ENCODE peak calls at places on chromosome 4, in five cellular contexts. O is heart right ventricle, P is hepatocyte, W is colonic mucosa, M is left ventricle myocardium inferior. X is an unnamed sample.

GRCh38 chr4:52824603-52825310 is 37.4 kb upstream of the RASL11B start:
- DNase-seq in P (peak), O (peak), M (peak), W (no peak), X (no peak)

GRCh38 chr4:98599617-98600016 is 58.8 kb downstream of the TSPAN5 start:
- DNase-seq in M (no peak), W (no peak), O (no peak), P (no peak), X (no peak)

GRCh38 chr4:55730143-55730931 is 89.3 kb upstream of the EXOC1L start:
- DNase-seq in P (no peak), O (no peak), M (no peak), W (no peak), X (no peak)

GRCh38 chr4:87375719-87376291 is 15.2 kb downstream of the HSD17B11 start:
- DNase-seq in M (no peak), O (no peak), W (peak), P (peak), X (no peak)

GRCh38 chr4:169270156-169270809 is 473 bp downstream of the SH3RF1 start:
- DNase-seq in W (peak), P (peak), O (peak), M (peak), X (peak)

GRCh38 chr4:13544556-13545393 is 467 bp upstream of the NKX3-2 start:
- DNase-seq in P (peak), O (peak), W (peak), M (peak), X (peak)

GRCh38 chr4:19971829-19972228 is 279.9 kb upstream of the SLIT2 start:
- DNase-seq in O (no peak), M (no peak), W (no peak), P (no peak), X (no peak)

GRCh38 chr4:153729901-153730300 is 29.9 kb downstream of the RNF175 start:
- DNase-seq in O (no peak), M (no peak), P (no peak), W (no peak), X (no peak)

GRCh38 chr4:34469518-34469917 is 1774.8 kb downstream of the ARAP2 start:
- DNase-seq in P (no peak), M (no peak), W (no peak), O (no peak), X (no peak)

GRCh38 chr4:159227378-159227777 is 124.5 kb downstream of the RAPGEF2 start:
- DNase-seq in W (no peak), M (no peak), O (no peak), P (no peak), X (no peak)

GRCh38 chr4:94515365-94515764 is 63.6 kb downstream of the PDLIM5 start:
- DNase-seq in P (no peak), M (no peak), W (no peak), O (no peak), X (no peak)

GRCh38 chr4:123821861-123822260 is 425.3 kb downstream of the SPRY1 start:
- DNase-seq in O (no peak), M (no peak), P (peak), W (no peak), X (no peak)

GRCh38 chr4:38189445-38189844 is 229.2 kb downstream of the PTTG2 start:
- DNase-seq in W (no peak), O (no peak), P (no peak), M (no peak), X (no peak)

GRCh38 chr4:124135409-124135813 is 577.1 kb downstream of the ANKRD50 start:
- DNase-seq in M (no peak), P (no peak), W (no peak), O (no peak), X (no peak)

GRCh38 chr4:13541720-13542576 is 2.4 kb downstream of the NKX3-2 start:
- DNase-seq in W (peak), O (no peak), M (no peak), P (peak), X (peak)

GRCh38 chr4:142563682-142564291 is 282.3 kb downstream of the INPP4B start:
- DNase-seq in O (no peak), M (no peak), P (peak), W (no peak), X (no peak)

GRCh38 chr4:163672751-163673150 is 178.3 kb downstream of the TMA16 start:
- DNase-seq in O (no peak), M (no peak), P (no peak), W (no peak), X (no peak)

GRCh38 chr4:21815651-21816050 is 132.9 kb downstream of the KCNIP4 start:
- DNase-seq in M (no peak), P (no peak), W (no peak), O (no peak), X (no peak)

GRCh38 chr4:75727073-75727472 is 2.7 kb downstream of the USO1 start:
- DNase-seq in W (no peak), O (no peak), M (no peak), P (no peak), X (no peak)

GRCh38 chr4:85825937-85826678 is 351.2 kb downstream of the ARHGAP24 start:
- DNase-seq in P (peak), W (peak), O (no peak), M (no peak), X (no peak)

GRCh38 chr4:4395849-4396627 is 9.1 kb downstream of the NSG1 start:
- DNase-seq in M (no peak), P (peak), O (no peak), W (no peak), X (no peak)

GRCh38 chr4:176277162-176277904 is 8.3 kb upstream of the ASB5 start:
- DNase-seq in P (peak), W (peak), M (peak), O (peak), X (no peak)

GRCh38 chr4:183182873-183183725 is 84.0 kb downstream of the WWC2 start:
- DNase-seq in W (no peak), O (peak), M (no peak), P (peak), X (no peak)

GRCh38 chr4:64767547-64767946 is 358.3 kb upstream of the TECRL start:
- DNase-seq in P (no peak), O (no peak), M (no peak), W (no peak), X (no peak)

GRCh38 chr4:184810720-184811119 is 15.0 kb downstream of the ACSL1 start:
- DNase-seq in M (no peak), P (no peak), W (no peak), O (no peak), X (no peak)

GRCh38 chr4:146222313-146222712 is 8.0 kb downstream of the REELD1 start:
- DNase-seq in P (no peak), W (no peak), M (no peak), O (no peak), X (no peak)

GRCh38 chr4:141565379-141566089 is 70.8 kb upstream of the IL15 start:
- DNase-seq in O (no peak), W (no peak), P (no peak), M (no peak), X (no peak)

GRCh38 chr4:188023682-188024081 is 28.1 kb downstream of the ZFP42 start:
- DNase-seq in O (no peak), M (no peak), P (no peak), W (no peak), X (no peak)

GRCh38 chr4:51849430-51849829 is 6.5 kb downstream of the DCUN1D4 start:
- DNase-seq in W (no peak), P (no peak), M (no peak), O (no peak), X (no peak)

GRCh38 chr4:47829438-47829837 is 8.4 kb downstream of the CORIN start:
- DNase-seq in W (no peak), M (no peak), O (no peak), P (no peak), X (no peak)

GRCh38 chr4:1410491-1411325 is 4.5 kb upstream of the NKX1-1 start:
- DNase-seq in O (peak), P (peak), W (peak), M (peak), X (no peak)

GRCh38 chr4:25925486-25926201 is 11.6 kb downstream of the SMIM20 start:
- DNase-seq in O (peak), M (peak), P (peak), W (peak), X (no peak)

GRCh38 chr4:79588679-79589078 is 180.7 kb upstream of the GK2 start:
- DNase-seq in P (no peak), M (no peak), W (no peak), O (no peak), X (no peak)

GRCh38 chr4:41750158-41750623 is 1.7 kb upstream of the PHOX2B start:
- DNase-seq in M (no peak), W (no peak), O (no peak), P (no peak), X (no peak)

GRCh38 chr4:162498168-162498567 is 334.4 kb upstream of the FSTL5 start:
- DNase-seq in O (no peak), P (no peak), W (no peak), M (peak), X (no peak)

GRCh38 chr4:156763511-156763910 is 208.1 kb downstream of the PDGFC start:
- DNase-seq in P (no peak), W (no peak), O (no peak), M (no peak), X (no peak)

GRCh38 chr4:160175064-160175643 is 1072.3 kb downstream of the RAPGEF2 start:
- DNase-seq in P (no peak), O (no peak), W (no peak), M (no peak), X (peak)

GRCh38 chr4:123127218-123127617 is 204.8 kb upstream of the NUDT6 start:
- DNase-seq in M (no peak), O (no peak), P (no peak), W (no peak), X (no peak)

GRCh38 chr4:113837397-113837796 is 75.9 kb upstream of the CAMK2D start:
- DNase-seq in W (no peak), M (no peak), P (peak), O (no peak), X (no peak)

DNA sequence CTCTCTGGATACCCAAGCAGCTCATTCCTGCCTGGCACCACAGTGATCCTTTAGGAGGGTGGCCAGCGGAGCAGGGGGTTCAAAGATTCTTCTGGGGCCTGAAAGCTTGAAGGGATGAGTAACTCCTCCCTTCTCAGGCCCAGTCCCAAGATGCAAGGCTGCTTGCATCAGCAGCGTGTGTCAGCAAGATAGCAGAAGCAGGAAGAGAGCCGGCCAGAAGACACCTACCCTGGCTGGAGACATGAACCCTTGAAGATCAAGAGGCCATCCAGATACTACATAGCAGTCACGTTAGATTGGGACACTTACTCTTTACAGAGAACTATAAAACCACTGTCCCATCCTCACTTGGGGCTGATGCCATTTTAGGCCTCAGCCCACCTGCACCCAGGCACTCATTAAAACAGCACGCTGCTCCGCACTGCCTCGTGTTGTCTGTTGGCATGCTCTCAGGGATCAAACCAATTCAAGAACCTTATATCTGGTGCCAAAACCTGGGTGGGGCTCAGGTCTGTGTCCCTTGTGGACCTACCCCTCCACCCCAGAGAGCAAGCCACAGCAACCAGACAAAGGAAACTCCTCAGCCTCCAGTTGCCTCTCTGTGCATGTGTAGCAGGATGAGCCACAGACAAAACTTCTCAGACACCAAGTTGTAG is 6.5 kb downstream of the UGT2B17 start:
- DNase-seq in P (no peak), W (peak), M (no peak), O (no peak), X (no peak)
- TF ChIP-seq CTCF in P (no peak), W (no peak), M (no peak), O (no peak), X (no peak)

DNA sequence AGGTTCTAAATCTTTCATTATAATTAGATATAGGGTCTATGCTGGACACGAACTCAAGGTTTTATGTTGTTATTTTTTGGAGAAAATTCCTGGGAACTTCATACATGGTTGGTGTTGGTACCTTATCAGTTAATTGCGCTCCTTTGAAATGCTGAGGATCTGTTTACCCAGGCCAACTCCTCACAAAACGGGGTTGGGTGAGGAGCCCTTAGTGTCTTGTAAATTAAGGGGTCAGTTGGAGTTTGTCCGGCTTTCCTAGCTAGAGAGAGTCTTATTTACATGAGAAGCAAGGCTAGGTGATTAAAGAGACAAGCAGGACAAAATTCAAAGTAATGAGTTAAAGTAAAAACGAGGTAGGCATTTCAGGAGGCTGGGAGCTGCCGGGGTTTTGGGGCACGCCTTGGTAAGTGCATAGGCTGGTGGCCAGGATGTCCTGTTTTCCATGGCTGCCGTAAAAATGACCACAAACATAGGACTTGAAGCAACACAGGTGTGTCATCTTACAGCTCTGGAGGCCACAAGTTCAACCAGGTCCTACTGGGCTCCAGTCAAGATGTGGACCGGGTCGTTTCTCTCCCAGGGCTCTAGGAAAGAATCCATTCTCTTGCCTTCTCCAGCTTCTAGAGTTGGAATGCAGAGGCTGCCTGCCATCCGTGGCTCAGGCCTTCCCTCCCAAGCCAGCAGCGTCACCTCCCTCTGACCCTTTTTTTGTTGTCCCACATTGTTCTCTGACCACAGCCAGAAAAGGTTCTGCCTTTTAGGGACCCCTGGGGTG is 19.8 kb downstream of the PSAPL1 start:
- DNase-seq in M (no peak), P (no peak), O (no peak), W (no peak), X (no peak)
- H3K27ac ChIP-seq in M (no peak), P (no peak), O (no peak), W (no peak), X (no peak)

GRCh38 chr4:101792056-101792575 is 1.6 kb downstream of the BANK1 start:
- DNase-seq in O (no peak), M (no peak), P (no peak), W (no peak), X (no peak)

GRCh38 chr4:101791189-101791572 is 651 bp downstream of the BANK1 start:
- DNase-seq in W (no peak), O (no peak), M (no peak), P (no peak), X (peak)

GRCh38 chr4:101787917-101788316 is 2.6 kb upstream of the BANK1 start:
- DNase-seq in M (no peak), P (no peak), O (no peak), W (no peak), X (no peak)

GRCh38 chr4:101793397-101793796 is 2.9 kb downstream of the BANK1 start:
- DNase-seq in M (no peak), W (no peak), O (no peak), P (no peak), X (no peak)

GRCh38 chr4:101790521-101791188 is at the start of gene BANK1:
- DNase-seq in M (peak), W (peak), P (peak), O (peak), X (peak)
- TF ChIP-seq CTCF in M (no peak), W (no peak), P (peak), O (peak), X (no peak)

DNA sequence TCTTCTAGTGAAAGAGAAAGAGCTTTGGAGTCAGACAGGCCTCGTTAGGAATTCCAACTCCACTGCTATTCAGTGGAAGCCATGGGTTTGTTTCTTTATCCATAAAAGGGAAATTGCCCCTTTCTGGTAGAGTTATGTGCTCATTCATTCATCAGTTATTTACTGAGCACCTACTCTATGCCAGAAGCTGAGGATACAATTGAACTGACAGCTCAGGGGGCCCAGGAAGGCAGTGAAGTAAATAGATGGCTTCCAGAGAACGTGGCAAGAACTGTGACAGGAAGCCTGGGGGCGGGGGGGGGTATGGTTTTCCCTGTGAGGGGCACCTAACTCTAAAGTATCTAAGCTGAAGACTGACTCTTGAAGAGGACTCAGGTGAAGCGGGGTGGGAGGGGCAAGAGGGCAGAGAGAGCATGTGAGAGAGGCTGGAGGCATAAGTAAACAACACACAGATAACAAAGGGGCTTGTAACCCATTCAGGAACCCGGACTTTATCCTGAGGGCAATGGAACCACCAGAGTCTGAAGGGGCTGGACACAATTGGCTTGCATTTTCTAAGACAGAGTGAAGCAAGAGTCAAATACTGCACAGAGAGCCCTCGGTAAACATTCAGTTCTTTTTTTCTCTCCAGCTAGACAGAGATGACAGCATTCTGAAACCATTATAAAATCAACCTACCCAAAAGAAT is 20.2 kb downstream of the ANXA5 start:
- DNase-seq in P (peak), O (no peak), M (no peak), W (no peak), X (no peak)
- H3K27ac ChIP-seq in P (peak), O (no peak), M (no peak), W (no peak), X (no peak)

GRCh38 chr4:128068927-128069326 is 7.8 kb downstream of the LARP1B start:
- DNase-seq in O (no peak), P (no peak), M (no peak), W (no peak), X (no peak)
- TF ChIP-seq CTCF in O (no peak), P (no peak), M (peak), W (no peak), X (no peak)

GRCh38 chr4:71487324-71487677 is 148.5 kb downstream of the SLC4A4 start:
- DNase-seq in P (peak), O (no peak), W (no peak), M (no peak), X (no peak)
- H3K27ac ChIP-seq in P (no peak), O (peak), W (no peak), M (peak), X (no peak)

GRCh38 chr4:37068580-37068979 is 176.0 kb upstream of the NWD2 start:
- DNase-seq in O (no peak), M (no peak), W (no peak), P (no peak), X (no peak)
- TF ChIP-seq CTCF in O (no peak), M (no peak), W (no peak), P (no peak), X (no peak)

GRCh38 chr4:10942166-10942565 is 257.6 kb upstream of the CLNK start:
- DNase-seq in W (no peak), P (no peak), O (no peak), M (no peak), X (no peak)
- H3K27ac ChIP-seq in W (no peak), P (no peak), O (no peak), M (no peak), X (no peak)

X was measured in spleen.